ENCODE peak calls at places on chromosomes 16 and 17, in eight cellular contexts. E is CD8-positive, alpha-beta T cell; Z is psoas muscle; Y is hepatocyte; V is heart right ventricle; M is fibroblast of lung; D is testis; K is cardiac muscle cell. L is an unnamed sample.

GRCh38 chr17:32021618-32021955 is 14.4 kb downstream of the LRRC37B start:
- DNase-seq in Z (no peak), M (peak), E (no peak), V (no peak), D (no peak), Y (no peak), K (no peak), L (no peak)

GRCh38 chr17:37327341-37328090 is 48.3 kb upstream of the C17orf78 start:
- DNase-seq in E (no peak), M (peak), Z (no peak), K (peak), D (no peak), V (no peak), Y (no peak), L (no peak)

GRCh38 chr17:71402007-71402406 is 718.8 kb upstream of the SOX9 start:
- DNase-seq in K (no peak), M (no peak), Z (no peak), E (no peak), V (no peak), D (no peak), Y (no peak), L (no peak)

GRCh38 chr16:83814654-83814985 is 6.8 kb downstream of the HSBP1 start:
- DNase-seq in V (no peak), Y (no peak), K (no peak), D (no peak), M (no peak), E (no peak), Z (no peak), L (no peak)

GRCh38 chr17:57724038-57724728 is 20.9 kb downstream of the CCDC182 start:
- DNase-seq in D (no peak), K (no peak), Z (no peak), Y (no peak), E (no peak), V (no peak), M (peak), L (no peak)

GRCh38 chr16:84625556-84625955 is 7.7 kb upstream of the COTL1 start:
- DNase-seq in K (no peak), M (no peak), V (no peak), D (no peak), Y (no peak), Z (no peak), E (no peak), L (no peak)

GRCh38 chr17:83009414-83010322 is 69.7 kb upstream of the METRNL start:
- DNase-seq in D (no peak), K (no peak), E (no peak), M (no peak), Y (no peak), Z (no peak), V (no peak), L (no peak)

GRCh38 chr17:32127156-32127897 is 15.0 kb upstream of the RHOT1 start:
- DNase-seq in Z (peak), E (peak), K (peak), V (peak), M (peak), Y (peak), D (peak), L (peak)

GRCh38 chr17:4895676-4896331 is 3.5 kb upstream of the C17orf107 start:
- DNase-seq in K (no peak), V (no peak), D (no peak), M (no peak), Z (no peak), E (no peak), Y (no peak), L (no peak)

GRCh38 chr16:69703638-69704037 is 22.7 kb downstream of the NQO1 start:
- DNase-seq in Y (no peak), K (peak), M (peak), E (no peak), Z (no peak), V (no peak), D (no peak), L (no peak)

GRCh38 chr16:51326131-51326856 is 175.2 kb upstream of the SALL1 start:
- DNase-seq in D (no peak), Y (peak), V (no peak), E (no peak), K (peak), M (peak), Z (no peak), L (no peak)

GRCh38 chr16:72282338-72282737 is 110.4 kb upstream of the PMFBP1 start:
- DNase-seq in K (no peak), D (no peak), Z (no peak), V (no peak), M (peak), E (no peak), Y (no peak), L (no peak)

GRCh38 chr16:68259421-68259820 is 4.9 kb upstream of the SLC7A6 start:
- DNase-seq in D (no peak), Z (no peak), E (no peak), K (no peak), V (no peak), Y (no peak), M (no peak), L (no peak)

GRCh38 chr17:49456172-49456965 is 38.7 kb upstream of the NGFR start:
- DNase-seq in M (peak), D (peak), E (no peak), K (peak), V (no peak), Y (peak), Z (no peak), L (no peak)

GRCh38 chr16:17205279-17206139 is 265.3 kb downstream of the XYLT1 start:
- DNase-seq in K (no peak), V (no peak), Z (no peak), D (no peak), M (peak), E (no peak), Y (peak), L (no peak)

GRCh38 chr17:27666831-27667560 is 36.0 kb downstream of the LGALS9 start:
- DNase-seq in M (no peak), E (no peak), K (no peak), D (no peak), V (no peak), Z (no peak), Y (no peak), L (no peak)

GRCh38 chr16:50839920-50840729 is 98.2 kb downstream of the CYLD start:
- DNase-seq in V (no peak), K (no peak), M (no peak), Y (no peak), E (no peak), D (no peak), Z (no peak), L (no peak)

GRCh38 chr17:43878260-43879082 is 28.9 kb downstream of the MPP2 start:
- DNase-seq in V (peak), K (peak), D (peak), E (peak), Y (peak), M (peak), Z (peak), L (peak)

GRCh38 chr17:27475070-27475673 is 18.9 kb downstream of the KSR1 start:
- DNase-seq in Y (no peak), D (no peak), Z (no peak), M (no peak), V (no peak), E (no peak), K (no peak), L (no peak)

GRCh38 chr16:66419527-66419926 is 7.6 kb upstream of the BEAN1 start:
- DNase-seq in V (no peak), Z (no peak), E (no peak), Y (no peak), M (no peak), D (no peak), K (no peak), L (no peak)

GRCh38 chr16:53355064-53355463 is 79.2 kb upstream of the RBL2 start:
- DNase-seq in V (no peak), D (no peak), M (no peak), Y (no peak), E (no peak), Z (no peak), K (no peak), L (no peak)

GRCh38 chr17:43094129-43094834 is 30.9 kb downstream of the BRCA1 start:
- DNase-seq in V (no peak), E (no peak), M (peak), Y (no peak), D (no peak), K (no peak), Z (no peak), L (no peak)

GRCh38 chr17:38724337-38724988 is 5.7 kb upstream of the CISD3 start:
- DNase-seq in Z (peak), K (no peak), V (peak), D (peak), M (no peak), Y (no peak), E (no peak), L (peak)

GRCh38 chr17:36994438-36994837 is 45.7 kb downstream of the AATF start:
- DNase-seq in Y (no peak), V (no peak), D (no peak), M (peak), E (no peak), K (no peak), Z (no peak), L (no peak)

GRCh38 chr17:83007504-83008475 is 71.6 kb upstream of the METRNL start:
- DNase-seq in M (peak), V (no peak), K (no peak), Z (no peak), D (no peak), E (no peak), Y (no peak), L (no peak)

GRCh38 chr17:81448442-81448841 is 53.2 kb downstream of the BAHCC1 start:
- DNase-seq in E (no peak), D (no peak), Y (no peak), K (no peak), M (no peak), Z (no peak), V (no peak), L (no peak)
- H3K4me3 ChIP-seq in E (no peak), D (no peak), Y (no peak), K (no peak), M (no peak), Z (no peak), V (no peak), L (no peak)

GRCh38 chr16:80314042-80314441 is 226.8 kb upstream of the DYNLRB2 start:
- DNase-seq in K (no peak), Y (no peak), E (no peak), D (peak), Z (no peak), V (no peak), M (no peak), L (no peak)

GRCh38 chr16:80318107-80318506 is 222.7 kb upstream of the DYNLRB2 start:
- DNase-seq in M (no peak), V (no peak), Y (no peak), Z (no peak), D (no peak), E (no peak), K (no peak), L (no peak)

GRCh38 chr16:80323187-80323807 is 217.5 kb upstream of the DYNLRB2 start:
- DNase-seq in K (no peak), V (no peak), D (no peak), Y (no peak), Z (no peak), M (no peak), E (no peak), L (no peak)

GRCh38 chr16:80319181-80319580 is 221.6 kb upstream of the DYNLRB2 start:
- DNase-seq in K (no peak), Y (no peak), M (no peak), V (no peak), E (no peak), D (no peak), Z (no peak), L (no peak)

DNA sequence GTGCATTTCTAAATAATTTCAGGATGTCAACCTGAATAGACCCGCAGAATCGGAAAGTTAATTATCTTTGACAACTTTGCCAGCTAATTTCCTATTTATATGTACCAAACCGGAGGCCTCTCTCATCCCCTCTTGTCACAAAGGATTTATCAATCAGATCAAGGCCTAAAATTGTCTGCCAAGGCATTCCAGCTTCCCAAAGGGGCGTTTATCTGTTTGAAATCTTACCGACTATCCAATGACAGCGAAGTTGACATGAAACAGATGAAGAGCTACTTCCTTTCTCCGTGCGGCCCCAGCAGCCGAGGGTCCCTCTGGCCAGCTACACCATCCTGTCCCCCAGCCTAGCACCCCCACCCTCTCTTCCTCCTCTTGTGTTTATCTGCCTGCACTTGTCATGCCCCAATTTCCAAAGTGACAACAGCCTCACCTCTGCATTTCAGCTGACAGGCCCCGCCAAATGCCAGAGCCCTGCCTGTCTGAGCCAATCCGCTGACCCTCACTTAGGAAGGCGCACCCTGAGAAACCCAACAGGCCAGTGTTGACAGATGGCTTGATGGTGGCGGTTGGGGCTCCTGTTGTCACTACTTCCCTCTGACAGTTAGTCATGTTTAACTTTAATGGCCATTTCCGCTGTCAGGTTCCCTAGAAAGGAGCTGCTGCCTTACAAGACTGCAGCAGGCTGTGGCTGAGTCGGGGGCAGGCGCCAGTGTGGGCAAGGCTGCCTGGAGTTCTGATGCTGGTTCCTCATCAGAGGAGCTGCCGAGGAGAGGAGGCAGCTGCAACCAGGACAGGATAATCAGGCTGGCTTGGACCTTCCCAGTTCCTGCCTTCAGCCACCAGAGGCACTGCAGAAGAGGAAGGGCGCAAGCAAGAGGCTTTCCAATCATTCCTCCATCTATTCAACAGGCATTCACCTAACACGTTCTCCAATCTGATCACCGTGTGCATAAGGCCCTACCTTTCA is 223.4 kb upstream of the DYNLRB2 start:
- DNase-seq in M (no peak), V (no peak), E (no peak), Z (no peak), D (no peak), K (no peak), Y (peak), L (no peak)
- TF ChIP-seq CTCF in M (peak), V (peak), E (no peak), Z (no peak), D (no peak), K (no peak), Y (peak), L (peak)

GRCh38 chr17:2755941-2756724 is 6.7 kb upstream of the CCDC92B start:
- DNase-seq in E (no peak), Y (peak), M (no peak), Z (no peak), K (no peak), D (no peak), V (no peak), L (no peak)
- H3K4me3 ChIP-seq in E (no peak), Y (no peak), M (no peak), Z (peak), K (peak), D (peak), V (peak), L (no peak)

DNA sequence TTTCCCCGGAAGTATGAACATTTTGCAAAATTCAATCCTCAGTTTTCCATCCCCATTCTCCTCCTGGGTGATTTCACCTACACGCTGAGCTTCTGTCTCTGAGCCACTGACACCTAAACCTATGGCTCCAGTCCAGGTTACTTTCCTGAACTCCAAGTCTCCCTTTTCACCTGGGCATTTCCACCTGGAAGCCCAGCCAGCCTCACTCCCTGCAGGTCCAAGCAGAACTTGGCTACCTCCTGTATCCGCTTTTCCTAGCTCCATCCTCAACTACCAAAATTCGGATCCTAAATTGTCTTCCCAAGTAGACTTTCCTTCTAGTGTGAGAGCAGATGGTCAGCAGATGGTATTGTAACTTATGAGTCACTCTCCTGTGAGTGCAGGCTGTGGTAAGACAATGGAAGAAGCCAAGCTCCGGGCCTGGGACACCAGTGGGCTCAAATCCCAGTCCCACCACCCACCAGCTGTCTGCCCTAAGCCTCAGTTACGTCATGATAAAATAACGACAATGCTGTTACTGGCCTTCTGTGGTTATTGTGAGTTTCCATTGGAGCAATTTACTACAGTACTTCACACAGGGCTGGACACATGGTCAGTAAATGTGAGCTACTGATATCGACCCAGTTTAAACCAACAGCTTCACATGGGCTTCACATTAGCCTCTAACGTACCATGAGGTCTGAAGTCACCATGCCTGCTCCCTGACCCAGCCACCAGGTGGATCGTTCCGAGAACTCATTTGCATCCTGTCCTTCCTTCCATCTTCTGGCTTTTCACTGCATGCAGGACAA is 33.3 kb downstream of the PECAM1 start:
- DNase-seq in M (peak), E (no peak), V (peak), Z (peak), K (peak), D (no peak), Y (no peak), L (no peak)
- TF ChIP-seq CTCF in M (no peak), E (no peak), V (no peak), Z (no peak), K (no peak), D (no peak), Y (no peak), L (no peak)

GRCh38 chr16:4273858-4274291 is 1.1 kb upstream of the TFAP4 start:
- DNase-seq in Y (peak), V (peak), Z (peak), D (peak), K (peak), M (peak), E (peak), L (peak)
- H3K4me3 ChIP-seq in Y (peak), V (peak), Z (peak), D (peak), K (peak), M (peak), E (peak), L (peak)

DNA sequence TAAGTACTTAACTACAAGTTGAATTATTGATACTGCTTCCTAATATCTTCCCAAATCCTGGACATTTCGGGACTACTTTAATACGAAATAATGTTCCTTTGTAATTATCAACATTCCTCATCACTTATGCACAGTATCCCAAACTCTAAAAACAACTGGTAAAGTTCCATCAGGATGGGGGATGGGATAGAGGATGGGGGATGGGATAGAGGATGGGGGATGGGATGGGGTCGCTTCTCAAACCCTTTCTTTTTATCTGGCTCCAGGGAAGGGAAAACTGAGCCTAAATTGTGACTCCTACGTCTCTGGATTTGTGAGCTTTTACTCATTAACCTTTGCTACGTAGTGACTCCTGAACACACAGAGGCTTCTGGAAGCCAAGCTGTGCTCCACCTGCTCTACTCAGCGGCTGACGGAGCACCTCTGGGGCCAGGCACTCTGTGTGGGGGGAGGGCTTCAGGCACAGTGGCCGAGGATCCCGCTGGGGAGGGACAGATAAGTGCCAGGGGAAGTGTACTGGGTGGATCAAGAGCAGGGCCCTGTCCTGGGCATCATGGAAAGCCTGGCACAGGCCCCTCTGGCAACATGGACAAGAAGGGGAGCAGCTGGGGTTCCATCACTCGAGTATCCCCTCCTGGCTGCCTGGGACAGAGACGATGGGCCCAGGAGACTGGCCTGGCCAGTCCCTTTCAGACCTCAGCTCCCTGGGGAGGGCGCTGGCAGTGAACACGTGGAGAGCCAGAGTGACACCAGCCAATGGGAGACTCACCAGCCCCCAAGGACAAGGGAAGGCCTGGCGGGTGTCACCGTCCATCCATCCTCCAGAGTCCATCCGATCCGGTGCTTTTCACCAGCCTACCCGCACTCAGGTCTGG is 56.2 kb downstream of the PGS1 start:
- DNase-seq in M (no peak), Y (no peak), D (no peak), K (no peak), Z (no peak), V (no peak), E (no peak), L (peak)
- TF ChIP-seq CTCF in M (no peak), Y (no peak), D (no peak), K (no peak), Z (no peak), V (no peak), E (no peak), L (no peak)

L was measured in right lobe of liver.